ENCODE peak calls at places on chromosomes 6 and 20, in six cellular contexts. S, V, I, C, W and U are unnamed samples.

GRCh38 chr6:17928514-17929430 is 58.7 kb downstream of the KIF13A start:
- DNase-seq in I (no peak), S (no peak), V (no peak), C (peak), W (no peak), U (no peak)

GRCh38 chr6:167130008-167130677 is 7.2 kb downstream of the CCR6 start:
- DNase-seq in C (no peak), I (no peak), W (no peak), V (no peak), S (no peak), U (no peak)

GRCh38 chr6:147586044-147586443 is 77.6 kb downstream of the SAMD5 start:
- DNase-seq in S (no peak), C (no peak), V (no peak), I (no peak), W (peak), U (no peak)

GRCh38 chr20:10504893-10505292 is 69.8 kb downstream of the SLX4IP start:
- DNase-seq in C (no peak), V (no peak), W (no peak), I (no peak), S (peak), U (no peak)

GRCh38 chr6:42281570-42281969 is 63.9 kb upstream of the MRPS10 start:
- DNase-seq in V (no peak), S (no peak), C (no peak), I (no peak), W (no peak), U (no peak)

GRCh38 chr6:4781967-4782537 is 5.8 kb downstream of the CDYL start:
- DNase-seq in I (no peak), W (no peak), S (no peak), C (no peak), V (no peak), U (no peak)

GRCh38 chr20:57738484-57738883 is 28.7 kb upstream of the PMEPA1 start:
- DNase-seq in I (no peak), V (no peak), W (no peak), S (no peak), C (no peak), U (no peak)

GRCh38 chr20:32466739-32467505 is 108.8 kb downstream of the ASXL1 start:
- DNase-seq in S (peak), C (no peak), I (no peak), W (no peak), V (no peak), U (no peak)

GRCh38 chr20:21162631-21163030 is 36.7 kb downstream of the KIZ start:
- DNase-seq in S (no peak), C (no peak), I (no peak), W (no peak), V (no peak), U (no peak)

GRCh38 chr6:149234051-149234962 is 83.2 kb upstream of the TAB2 start:
- DNase-seq in W (no peak), C (peak), S (no peak), I (no peak), V (peak), U (peak)

GRCh38 chr6:129500958-129501381 is 209.0 kb downstream of the ARHGAP18 start:
- DNase-seq in S (no peak), I (no peak), C (peak), V (no peak), W (no peak), U (no peak)

GRCh38 chr6:33297956-33298772 is 578 bp downstream of the RGL2 start:
- DNase-seq in S (peak), V (peak), C (peak), W (no peak), I (peak), U (peak)

GRCh38 chr20:18176318-18176785 is 38.7 kb downstream of the KAT14 start:
- DNase-seq in S (no peak), V (no peak), I (no peak), W (no peak), C (no peak), U (no peak)

GRCh38 chr20:49571553-49571835 is 3.6 kb upstream of the PTGIS start:
- DNase-seq in V (no peak), S (no peak), I (no peak), C (no peak), W (no peak), U (no peak)

GRCh38 chr6:40386200-40386599 is 201.0 kb downstream of the LRFN2 start:
- DNase-seq in C (no peak), I (no peak), S (no peak), V (no peak), W (no peak), U (no peak)

GRCh38 chr6:160949531-160949930 is 42.0 kb upstream of the MAP3K4 start:
- DNase-seq in W (no peak), I (no peak), V (no peak), S (no peak), C (no peak), U (no peak)

GRCh38 chr20:36519012-36519719 is 22.2 kb upstream of the MYL9 start:
- DNase-seq in V (no peak), C (no peak), S (no peak), W (no peak), I (no peak), U (no peak)

GRCh38 chr20:62362590-62362940 is 4.5 kb downstream of the LAMA5 start:
- DNase-seq in C (no peak), I (no peak), S (no peak), V (no peak), W (no peak), U (no peak)

GRCh38 chr6:35486005-35486925 is 10.6 kb downstream of the TEAD3 start:
- DNase-seq in C (no peak), W (no peak), V (no peak), S (peak), I (peak), U (peak)

GRCh38 chr20:4869290-4870193 is 131.8 kb downstream of the SLC23A2 start:
- DNase-seq in C (peak), S (no peak), W (no peak), I (peak), V (peak), U (peak)

GRCh38 chr6:126380072-126380583 is 40.2 kb downstream of the CENPW start:
- DNase-seq in W (no peak), S (no peak), C (no peak), I (no peak), V (no peak), U (no peak)

GRCh38 chr6:50353603-50354002 is 303.9 kb upstream of the DEFB112 start:
- DNase-seq in I (no peak), C (no peak), V (no peak), S (no peak), W (no peak), U (peak)

GRCh38 chr6:111530777-111531176 is 47.8 kb upstream of the REV3L start:
- DNase-seq in V (no peak), W (no peak), I (no peak), S (no peak), C (no peak), U (no peak)

GRCh38 chr20:38804682-38805501 is 605 bp upstream of the PPP1R16B start:
- DNase-seq in W (no peak), C (no peak), I (no peak), V (no peak), S (peak), U (no peak)

GRCh38 chr6:108673602-108674001 is 112.9 kb downstream of the FOXO3 start:
- DNase-seq in I (no peak), C (peak), V (peak), W (no peak), S (no peak), U (no peak)

GRCh38 chr6:75819776-75820487 is 70.9 kb downstream of the MYO6 start:
- DNase-seq in S (peak), C (no peak), W (no peak), I (no peak), V (no peak), U (no peak)

GRCh38 chr6:2890981-2891767 is 11.9 kb downstream of the SERPINB9 start:
- DNase-seq in I (no peak), C (no peak), W (no peak), S (no peak), V (no peak), U (no peak)

GRCh38 chr6:162153991-162154390 is 573.6 kb downstream of the PRKN start:
- DNase-seq in S (no peak), V (no peak), C (no peak), W (no peak), I (no peak), U (no peak)

GRCh38 chr6:26322645-26323482 is 42.1 kb upstream of the BTN3A2 start:
- DNase-seq in V (peak), C (peak), I (peak), S (no peak), W (peak), U (peak)

GRCh38 chr6:3585320-3585935 is 128.6 kb upstream of the SLC22A23 start:
- DNase-seq in V (peak), W (no peak), I (no peak), C (peak), S (no peak), U (peak)

GRCh38 chr20:35294293-35294685 is 2.1 kb upstream of the FAM83C start:
- DNase-seq in W (no peak), V (no peak), I (no peak), S (no peak), C (no peak), U (no peak)

GRCh38 chr6:64477311-64477850 is 841.8 kb downstream of the PHF3 start:
- DNase-seq in W (no peak), C (no peak), V (no peak), S (no peak), I (no peak), U (no peak)

GRCh38 chr6:78483546-78483945 is 383.8 kb upstream of the IRAK1BP1 start:
- DNase-seq in C (no peak), W (no peak), S (no peak), I (no peak), V (no peak), U (no peak)

GRCh38 chr6:158506577-158506976 is 53.3 kb upstream of the TMEM181 start:
- DNase-seq in I (no peak), C (peak), V (no peak), S (no peak), W (peak), U (no peak)

GRCh38 chr6:18405477-18406293 is 18.5 kb downstream of the RNF144B start:
- DNase-seq in V (peak), I (no peak), C (peak), W (no peak), S (no peak), U (peak)

GRCh38 chr6:170264086-170264485 is 26.8 kb downstream of the DLL1 start:
- DNase-seq in I (no peak), W (no peak), C (no peak), S (no peak), V (no peak), U (no peak)

GRCh38 chr20:47809161-47809560 is 23.9 kb upstream of the SULF2 start:
- DNase-seq in V (peak), I (no peak), S (no peak), W (no peak), C (no peak), U (no peak)

GRCh38 chr6:161272600-161273355 is 1.1 kb downstream of the AGPAT4 start:
- DNase-seq in V (no peak), C (peak), S (no peak), I (no peak), W (peak), U (no peak)

GRCh38 chr20:35398660-35399144 is 13.1 kb downstream of the UQCC1 start:
- DNase-seq in S (no peak), V (no peak), C (no peak), I (no peak), W (no peak), U (no peak)